ENCODE peak calls at places on chromosomes 11 and 22, in eight cellular contexts. U is body of pancreas, A is fibroblast of pulmonary artery, F is uterus, B is AG04450, W is colonic mucosa, K is stomach, G is neural progenitor cell. N is an unnamed sample.

GRCh38 chr11:23509023-23509422 is 648.7 kb upstream of the CCDC179 start:
- DNase-seq in U (no peak), F (no peak), G (no peak), K (no peak), A (peak), W (no peak), B (peak), N (no peak)

GRCh38 chr11:112355726-112356125 is 95.1 kb upstream of the PLET1 start:
- DNase-seq in W (peak), F (peak), K (peak), A (peak), G (peak), U (no peak), B (no peak), N (peak)

GRCh38 chr11:109940816-109941215 is 152.4 kb upstream of the ZC3H12C start:
- DNase-seq in K (no peak), F (no peak), W (no peak), U (no peak), G (no peak), B (peak), A (peak), N (peak)

GRCh38 chr11:2775083-2775625 is 75.4 kb upstream of the KCNQ1OT1 start:
- DNase-seq in F (no peak), B (no peak), W (peak), A (no peak), G (no peak), U (peak), K (peak), N (peak)

GRCh38 chr11:69153661-69154060 is 2.1 kb upstream of the SMIM38 start:
- DNase-seq in K (no peak), U (no peak), W (no peak), B (no peak), F (no peak), G (no peak), A (no peak), N (no peak)

GRCh38 chr11:1782026-1782696 is 18.4 kb upstream of the CTSD start:
- DNase-seq in B (no peak), U (peak), G (no peak), K (no peak), W (no peak), A (no peak), F (no peak), N (no peak)

GRCh38 chr22:25741692-25742626 is at the start of gene MYO18B:
- DNase-seq in A (no peak), W (no peak), B (no peak), F (no peak), G (no peak), U (no peak), K (no peak), N (no peak)

GRCh38 chr11:13261600-13262061 is 16.0 kb upstream of the BMAL1 start:
- DNase-seq in G (no peak), B (peak), K (no peak), W (no peak), A (peak), F (peak), U (no peak), N (no peak)

GRCh38 chr11:59865031-59865430 is 1.3 kb downstream of the TCN1 start:
- DNase-seq in A (peak), G (no peak), K (no peak), F (no peak), B (no peak), U (peak), W (no peak), N (no peak)

GRCh38 chr11:69446108-69446507 is 35.4 kb upstream of the LINC01488 start:
- DNase-seq in U (no peak), K (no peak), W (no peak), A (peak), F (no peak), B (no peak), G (no peak), N (no peak)

GRCh38 chr22:28282346-28282745 is 363.3 kb upstream of the PITPNB start:
- DNase-seq in K (no peak), F (no peak), B (peak), G (no peak), U (no peak), A (peak), W (no peak), N (no peak)

GRCh38 chr22:31952459-31952858 is 8.1 kb downstream of the YWHAH start:
- DNase-seq in K (no peak), W (no peak), B (peak), A (peak), U (peak), G (no peak), F (no peak), N (no peak)

GRCh38 chr11:68546555-68546954 is 86.0 kb downstream of the PPP6R3 start:
- DNase-seq in U (no peak), F (no peak), B (no peak), K (no peak), A (no peak), G (no peak), W (no peak), N (no peak)

GRCh38 chr11:66429983-66430602 is 8.6 kb downstream of the MRPL11 start:
- DNase-seq in W (peak), B (peak), K (peak), F (peak), U (peak), A (peak), G (peak), N (peak)

GRCh38 chr11:71164186-71164585 is 88.2 kb downstream of the SHANK2 start:
- DNase-seq in U (no peak), F (no peak), G (no peak), W (no peak), K (no peak), A (no peak), B (no peak), N (no peak)

GRCh38 chr11:78414321-78415051 is 3.1 kb downstream of the GAB2 start:
- DNase-seq in U (no peak), B (no peak), F (no peak), G (no peak), A (peak), K (no peak), W (no peak), N (no peak)

GRCh38 chr22:31650391-31650790 is 11.6 kb downstream of the PISD start:
- DNase-seq in F (no peak), A (peak), B (peak), W (no peak), U (peak), K (no peak), G (no peak), N (peak)

GRCh38 chr11:100546714-100547113 is 140.4 kb upstream of the ARHGAP42 start:
- DNase-seq in K (no peak), G (no peak), U (no peak), B (no peak), W (peak), F (no peak), A (peak), N (no peak)

GRCh38 chr11:131033151-131033651 is 116.9 kb upstream of the SNX19 start:
- DNase-seq in F (no peak), B (peak), W (no peak), A (peak), G (no peak), K (no peak), U (peak), N (no peak)

GRCh38 chr11:130470832-130471706 is 22.6 kb downstream of the ADAMTS15 start:
- DNase-seq in F (no peak), G (no peak), K (no peak), W (no peak), B (no peak), U (no peak), A (no peak), N (no peak)

GRCh38 chr11:9858822-9859221 is 194.9 kb downstream of the SWAP70 start:
- DNase-seq in A (peak), F (no peak), U (peak), G (peak), W (no peak), K (no peak), B (no peak), N (no peak)

GRCh38 chr11:75667268-75667830 is 1.5 kb downstream of the MAP6 start:
- DNase-seq in G (peak), U (peak), B (no peak), W (no peak), K (peak), F (no peak), A (peak), N (peak)

GRCh38 chr22:29328055-29328454 is 12.6 kb upstream of the RASL10A start:
- DNase-seq in W (no peak), B (no peak), U (no peak), K (no peak), F (no peak), A (no peak), G (no peak), N (no peak)

GRCh38 chr11:64836448-64837072 is 7.9 kb downstream of the CDC42BPG start:
- DNase-seq in B (no peak), G (no peak), W (no peak), K (no peak), U (no peak), A (no peak), F (no peak), N (no peak)

GRCh38 chr11:59463176-59463575 is 6.4 kb downstream of the OR4D6 start:
- DNase-seq in U (no peak), K (no peak), A (peak), G (no peak), B (no peak), F (peak), W (no peak), N (no peak)

GRCh38 chr11:86996953-86997570 is 40.7 kb upstream of the TMEM135 start:
- DNase-seq in U (no peak), A (no peak), B (no peak), K (no peak), W (no peak), G (no peak), F (no peak), N (no peak)

GRCh38 chr11:111944139-111944538 is 7.0 kb downstream of the DIXDC1 start:
- DNase-seq in W (no peak), A (peak), B (peak), U (no peak), G (no peak), K (no peak), F (no peak), N (no peak)

GRCh38 chr11:134024420-134025085 is 44.3 kb upstream of the JAM3 start:
- DNase-seq in W (no peak), F (no peak), K (no peak), G (no peak), U (no peak), A (no peak), B (no peak), N (no peak)

GRCh38 chr11:112656772-112657428 is 304.3 kb upstream of the NCAM1 start:
- DNase-seq in W (no peak), U (no peak), G (no peak), K (no peak), F (no peak), B (no peak), A (peak), N (peak)

GRCh38 chr11:23399995-23400394 is 539.7 kb upstream of the CCDC179 start:
- DNase-seq in F (no peak), G (no peak), A (no peak), U (no peak), B (no peak), K (no peak), W (no peak), N (no peak)

GRCh38 chr22:45179276-45180049 is 15.7 kb downstream of the NUP50 start:
- DNase-seq in W (no peak), G (no peak), A (no peak), F (no peak), K (no peak), B (no peak), U (no peak), N (no peak)

GRCh38 chr11:118088531-118088930 is 1.8 kb upstream of the SMIM35 start:
- DNase-seq in K (peak), F (no peak), B (no peak), G (no peak), U (peak), A (no peak), W (peak), N (no peak)

GRCh38 chr11:127103586-127104388 is 103.2 kb upstream of the KIRREL3 start:
- DNase-seq in F (no peak), A (no peak), W (no peak), B (no peak), K (no peak), U (peak), G (no peak), N (no peak)

DNA sequence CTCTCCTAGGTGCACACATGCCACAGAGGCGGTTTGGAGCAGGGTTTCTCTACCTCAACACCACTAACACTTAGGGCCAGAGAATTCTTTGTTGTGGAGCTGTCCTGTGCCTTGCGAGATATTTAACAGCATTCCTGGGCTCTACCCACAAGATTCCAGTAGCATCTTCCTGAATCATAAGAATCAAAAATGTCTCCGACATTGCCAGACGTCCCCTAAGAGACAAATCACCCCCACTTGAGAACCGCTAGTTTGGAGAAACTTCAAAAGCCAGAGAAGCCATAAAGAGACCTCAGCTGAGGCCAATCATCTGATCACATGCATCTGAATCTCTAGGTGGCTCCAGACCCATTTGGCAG is 16.1 kb downstream of the MFNG start:
- DNase-seq in A (no peak), B (no peak), U (no peak), K (no peak), W (no peak), G (no peak), F (no peak), N (no peak)
- TF ChIP-seq CTCF in A (no peak), B (no peak), U (no peak), K (no peak), W (no peak), G (no peak), F (no peak), N (no peak)

GRCh38 chr22:49632199-49633009 is 195.3 kb downstream of the BRD1 start:
- DNase-seq in A (peak), U (peak), F (peak), B (no peak), W (peak), G (peak), K (peak), N (no peak)
- H3K4me3 ChIP-seq in A (peak), U (no peak), F (no peak), B (peak), W (peak), G (peak), K (peak), N (no peak)

GRCh38 chr11:30859709-30860108 is 273.6 kb upstream of the MPPED2 start:
- DNase-seq in K (no peak), G (no peak), U (no peak), B (no peak), F (no peak), A (no peak), W (no peak), N (no peak)

GRCh38 chr11:30853470-30853869 is 267.3 kb upstream of the MPPED2 start:
- DNase-seq in B (no peak), K (no peak), G (no peak), W (no peak), U (no peak), F (no peak), A (no peak), N (no peak)

GRCh38 chr11:30852645-30853044 is 266.5 kb upstream of the MPPED2 start:
- DNase-seq in W (no peak), U (no peak), G (no peak), A (no peak), B (no peak), K (no peak), F (no peak), N (no peak)

GRCh38 chr11:30852091-30852490 is 265.9 kb upstream of the MPPED2 start:
- DNase-seq in K (no peak), U (no peak), W (no peak), B (no peak), G (no peak), F (no peak), A (no peak), N (no peak)

DNA sequence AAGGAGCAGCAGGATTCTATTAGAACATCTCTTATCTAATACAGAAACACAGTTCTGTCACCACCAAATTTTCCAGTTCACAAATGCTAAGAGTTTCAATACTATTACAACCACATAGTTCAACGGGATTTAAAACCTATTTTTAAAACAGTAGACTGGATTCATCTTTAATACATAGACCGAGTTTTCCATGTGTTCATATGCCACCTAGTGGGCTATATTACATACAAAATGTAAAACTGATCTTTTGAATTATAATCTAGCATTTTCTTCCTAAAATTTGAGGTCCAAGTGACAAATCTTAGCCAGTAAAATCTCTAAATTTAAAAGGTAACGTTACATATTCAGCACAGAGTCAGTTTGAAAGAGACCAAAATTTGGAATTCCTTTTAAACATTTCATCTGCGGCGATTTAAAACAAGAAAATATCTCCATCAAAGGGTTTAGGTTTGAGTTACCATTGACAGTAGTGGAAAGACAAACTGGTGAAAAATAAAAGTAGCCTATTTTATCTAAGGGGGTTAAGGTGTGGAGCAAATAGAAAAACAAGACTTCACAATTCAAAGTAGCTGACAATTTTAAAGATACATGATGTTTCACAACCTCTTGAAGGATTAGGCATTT is 269.3 kb upstream of the MPPED2 start:
- DNase-seq in K (no peak), A (peak), G (no peak), W (no peak), F (no peak), B (no peak), U (no peak), N (no peak)
- TF ChIP-seq CTCF in K (peak), A (peak), G (peak), W (peak), F (peak), B (peak), U (peak), N (no peak)

DNA sequence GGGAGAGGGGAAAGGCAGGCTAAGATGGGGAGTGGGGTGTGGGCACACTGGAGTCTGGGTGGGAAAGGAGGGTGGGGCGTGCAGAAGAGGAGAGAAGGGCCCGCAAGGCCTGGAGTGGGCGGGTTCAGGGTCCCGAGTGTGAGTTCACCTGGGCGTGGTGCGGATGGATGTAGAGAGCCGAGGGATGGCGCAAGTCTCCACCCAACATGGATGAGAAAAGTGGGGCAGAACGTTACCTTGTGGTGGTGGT is 364 bp upstream of the ABCC8 start:
- DNase-seq in A (no peak), W (no peak), G (no peak), F (no peak), U (no peak), B (no peak), K (no peak), N (no peak)
- H3K4me3 ChIP-seq in A (no peak), W (no peak), G (peak), F (no peak), U (no peak), B (no peak), K (peak), N (no peak)